ENCODE peak calls at places on chromosomes 7 and 10, in eight cellular contexts. Z is RWPE1; B is NCI-H2081; T is GM04503; S is KBM-7; W is activated naive CD8-positive, alpha-beta T cell treated with anti-CD3 and anti-CD28 coated beads, Interleukin-2, amount 50 U/mL, for 24 hours; H is EL; K is AG08395. U is an unnamed sample.

GRCh38 chr10:104259999-104260774 is 5.5 kb downstream of the GSTO1 start:
- DNase-seq in B (no peak), S (no peak), Z (no peak), K (no peak), W (no peak), T (no peak), H (peak), U (peak)

GRCh38 chr7:155669717-155670505 is 25.4 kb downstream of the RBM33 start:
- DNase-seq in Z (no peak), W (no peak), B (no peak), T (no peak), K (peak), H (peak), S (no peak), U (no peak)

GRCh38 chr7:1662767-1663166 is 7.3 kb upstream of the ELFN1 start:
- DNase-seq in T (no peak), S (no peak), H (no peak), B (no peak), Z (no peak), K (no peak), W (no peak), U (no peak)

GRCh38 chr10:28940158-28940888 is 263.0 kb downstream of the BAMBI start:
- DNase-seq in S (no peak), W (no peak), K (no peak), B (peak), H (no peak), Z (no peak), T (no peak), U (no peak)

GRCh38 chr7:27199820-27200760 is at the start of gene HOXA13:
- DNase-seq in K (peak), T (no peak), B (peak), Z (no peak), W (no peak), S (peak), H (peak), U (no peak)

GRCh38 chr7:124784879-124785818 is 19.6 kb upstream of the GPR37 start:
- DNase-seq in S (peak), W (peak), K (peak), H (peak), T (peak), B (peak), Z (peak), U (peak)

GRCh38 chr7:138396251-138397070 is 63.6 kb upstream of the TRIM24 start:
- DNase-seq in Z (no peak), T (no peak), S (no peak), B (no peak), K (no peak), H (no peak), W (no peak), U (no peak)

GRCh38 chr10:95277201-95277570 is 13.6 kb downstream of the PDLIM1 start:
- DNase-seq in W (no peak), B (no peak), Z (no peak), H (no peak), S (no peak), T (no peak), K (no peak), U (no peak)

GRCh38 chr7:148286150-148286549 is 304.4 kb upstream of the C7orf33 start:
- DNase-seq in K (no peak), W (no peak), H (no peak), T (no peak), Z (peak), B (peak), S (peak), U (peak)

GRCh38 chr10:88091490-88092061 is 228.2 kb downstream of the PTEN start:
- DNase-seq in T (no peak), Z (peak), B (no peak), K (no peak), W (peak), H (no peak), S (peak), U (peak)

GRCh38 chr10:86775056-86775858 is 18.8 kb downstream of the BMPR1A start:
- DNase-seq in S (peak), T (no peak), W (no peak), Z (no peak), K (peak), B (no peak), H (peak), U (peak)

GRCh38 chr10:132813560-132814468 is 27.9 kb upstream of the NKX6-2 start:
- DNase-seq in K (no peak), B (no peak), W (no peak), H (no peak), Z (no peak), T (no peak), S (no peak), U (no peak)

GRCh38 chr10:43190775-43191174 is 52.5 kb downstream of the CSGALNACT2 start:
- DNase-seq in H (no peak), K (peak), Z (no peak), B (no peak), W (no peak), S (no peak), T (peak), U (no peak)

GRCh38 chr7:28748934-28749584 is 209.1 kb downstream of the TRIL start:
- DNase-seq in H (peak), W (peak), S (peak), T (no peak), Z (peak), K (no peak), B (no peak), U (peak)

GRCh38 chr10:21526952-21527633 is 1.6 kb upstream of the SKIDA1 start:
- DNase-seq in H (peak), Z (peak), K (peak), T (no peak), W (peak), S (peak), B (peak), U (peak)

GRCh38 chr10:133100706-133101463 is 13.2 kb downstream of the ADGRA1 start:
- DNase-seq in S (peak), B (no peak), W (peak), K (no peak), H (no peak), Z (peak), T (no peak), U (no peak)

GRCh38 chr7:137935849-137936508 is 65.9 kb downstream of the CREB3L2 start:
- DNase-seq in B (no peak), Z (no peak), W (peak), H (no peak), S (peak), T (no peak), K (no peak), U (no peak)

GRCh38 chr7:131109011-131109756 is 218.5 kb upstream of the MKLN1 start:
- DNase-seq in W (no peak), S (no peak), B (no peak), K (peak), H (peak), Z (no peak), T (peak), U (peak)

GRCh38 chr7:155285423-155286220 is 12.1 kb upstream of the INSIG1 start:
- DNase-seq in Z (no peak), B (no peak), T (no peak), K (no peak), H (no peak), W (no peak), S (peak), U (no peak)

GRCh38 chr10:7029672-7030071 is 381.2 kb downstream of the SFMBT2 start:
- DNase-seq in S (no peak), B (no peak), H (no peak), W (no peak), K (no peak), Z (no peak), T (no peak), U (no peak)

GRCh38 chr10:131964298-131964697 is 17.4 kb downstream of the BNIP3 start:
- DNase-seq in Z (no peak), K (no peak), S (peak), T (no peak), W (no peak), H (no peak), B (no peak), U (no peak)

GRCh38 chr10:76352300-76352699 is 920.9 kb downstream of the LRMDA start:
- DNase-seq in W (no peak), B (no peak), H (peak), Z (peak), T (no peak), K (peak), S (no peak), U (peak)

GRCh38 chr7:107614425-107614824 is 34.4 kb downstream of the BCAP29 start:
- DNase-seq in W (no peak), K (peak), H (peak), T (peak), S (no peak), B (no peak), Z (peak), U (peak)

GRCh38 chr10:32318476-32318896 is 28.5 kb downstream of the EPC1 start:
- DNase-seq in W (no peak), B (no peak), K (peak), S (peak), H (peak), Z (no peak), T (peak), U (no peak)

GRCh38 chr10:95177429-95177828 is 16.6 kb upstream of the ACSM6 start:
- DNase-seq in K (no peak), T (no peak), B (no peak), H (no peak), S (no peak), W (no peak), Z (no peak), U (no peak)

GRCh38 chr10:132644544-132645530 is 107.2 kb downstream of the INPP5A start:
- DNase-seq in K (no peak), S (no peak), T (no peak), B (no peak), W (no peak), Z (no peak), H (no peak), U (no peak)

GRCh38 chr7:43296306-43296705 is 183.9 kb downstream of the HECW1 start:
- DNase-seq in Z (no peak), B (no peak), W (no peak), S (no peak), H (no peak), T (no peak), K (no peak), U (no peak)

GRCh38 chr10:35754489-35754888 is 112.4 kb upstream of the FZD8 start:
- DNase-seq in W (no peak), K (no peak), S (no peak), Z (no peak), H (no peak), B (no peak), T (no peak), U (no peak)

GRCh38 chr10:92493362-92493761 is 80.5 kb downstream of the IDE start:
- DNase-seq in T (no peak), S (no peak), H (no peak), K (no peak), B (no peak), Z (no peak), W (no peak), U (no peak)

GRCh38 chr10:102220612-102221011 is 5.5 kb upstream of the ELOVL3 start:
- DNase-seq in T (no peak), H (no peak), W (no peak), S (no peak), Z (no peak), B (no peak), K (no peak), U (no peak)

GRCh38 chr7:157140118-157140905 is 1.6 kb downstream of the UBE3C start:
- DNase-seq in S (peak), T (no peak), B (no peak), Z (no peak), K (no peak), W (peak), H (no peak), U (no peak)

GRCh38 chr7:87687653-87688254 is 59.6 kb downstream of the RUNDC3B start:
- DNase-seq in B (no peak), Z (no peak), T (no peak), W (no peak), S (no peak), H (no peak), K (no peak), U (no peak)

U was measured in bronchial epithelial cell.